ENCODE peak calls at places on chromosomes 7 and 10, in five cellular contexts. One of them, this sample, is unnamed.
A peak's percentile ranks its signal among the peaks of the same experiment; 100 is the strongest.

GRCh38 chr7:105648561-105649401 is 67.5 kb upstream of the EFCAB10 start:
- DNase-seq in left ventricle myocardium inferior: no peak
- DNase-seq in pancreas: peak; percentile 39
- DNase-seq in GM23338: no peak
- DNase-seq in HCT116: peak; percentile 41
- DNase-seq in this sample: no peak

GRCh38 chr10:88745633-88746032 is 14.2 kb upstream of the LIPN start:
- DNase-seq in left ventricle myocardium inferior: no peak
- DNase-seq in pancreas: no peak
- DNase-seq in GM23338: no peak
- DNase-seq in HCT116: no peak
- DNase-seq in this sample: no peak

GRCh38 chr7:362416-363096 is 72.6 kb downstream of the FOXL3 start:
- DNase-seq in left ventricle myocardium inferior: peak; percentile 18
- DNase-seq in pancreas: no peak
- DNase-seq in GM23338: no peak
- DNase-seq in HCT116: no peak
- DNase-seq in this sample: no peak

GRCh38 chr7:41445951-41446350 is 256.9 kb downstream of the INHBA start:
- DNase-seq in left ventricle myocardium inferior: no peak
- DNase-seq in pancreas: no peak
- DNase-seq in GM23338: no peak
- DNase-seq in HCT116: no peak
- DNase-seq in this sample: no peak

GRCh38 chr7:2738110-2738509 is 50.1 kb downstream of the AMZ1 start:
- DNase-seq in left ventricle myocardium inferior: no peak
- DNase-seq in pancreas: no peak
- DNase-seq in GM23338: no peak
- DNase-seq in HCT116: no peak
- DNase-seq in this sample: no peak

GRCh38 chr10:85919358-85920022 is 447.1 kb downstream of the GRID1 start:
- DNase-seq in left ventricle myocardium inferior: no peak
- DNase-seq in pancreas: no peak
- DNase-seq in GM23338: no peak
- DNase-seq in HCT116: no peak
- DNase-seq in this sample: peak; percentile 16

GRCh38 chr10:49398000-49398861 is 2.3 kb upstream of the DRGX start:
- DNase-seq in left ventricle myocardium inferior: peak; percentile 55
- DNase-seq in pancreas: peak; percentile 35
- DNase-seq in GM23338: peak; percentile 78
- DNase-seq in HCT116: no peak
- DNase-seq in this sample: no peak

GRCh38 chr7:40175725-40176510 is 41.1 kb downstream of the SUGCT start:
- DNase-seq in left ventricle myocardium inferior: no peak
- DNase-seq in pancreas: peak; percentile 15
- DNase-seq in GM23338: no peak
- DNase-seq in HCT116: no peak
- DNase-seq in this sample: no peak

GRCh38 chr7:19491821-19492452 is 216.9 kb downstream of the POLR1F start:
- DNase-seq in left ventricle myocardium inferior: no peak
- DNase-seq in pancreas: no peak
- DNase-seq in GM23338: peak; percentile 61
- DNase-seq in HCT116: peak; percentile 28
- DNase-seq in this sample: no peak

GRCh38 chr10:108556176-108556575 is 1367.1 kb downstream of the XPNPEP1 start:
- DNase-seq in left ventricle myocardium inferior: no peak
- DNase-seq in pancreas: no peak
- DNase-seq in GM23338: no peak
- DNase-seq in HCT116: no peak
- DNase-seq in this sample: no peak

GRCh38 chr7:14767716-14768425 is 134.7 kb downstream of the DGKB start:
- DNase-seq in left ventricle myocardium inferior: no peak
- DNase-seq in pancreas: no peak
- DNase-seq in GM23338: no peak
- DNase-seq in HCT116: no peak
- DNase-seq in this sample: no peak

GRCh38 chr10:79446451-79447020 is 1.1 kb upstream of the ZCCHC24 start:
- DNase-seq in left ventricle myocardium inferior: peak; percentile 78
- DNase-seq in pancreas: peak; percentile 80
- DNase-seq in GM23338: peak; percentile 63
- DNase-seq in HCT116: no peak
- DNase-seq in this sample: peak; percentile 73

GRCh38 chr7:772005-772294 is 44.9 kb upstream of the PRKAR1B start:
- DNase-seq in left ventricle myocardium inferior: no peak
- DNase-seq in pancreas: no peak
- DNase-seq in GM23338: no peak
- DNase-seq in HCT116: no peak
- DNase-seq in this sample: no peak

GRCh38 chr10:11551915-11552602 is 59.4 kb downstream of the USP6NL start:
- DNase-seq in left ventricle myocardium inferior: no peak
- DNase-seq in pancreas: no peak
- DNase-seq in GM23338: no peak
- DNase-seq in HCT116: peak; percentile 89
- DNase-seq in this sample: no peak

GRCh38 chr10:17943033-17943745 is 8.5 kb upstream of the SLC39A12 start:
- DNase-seq in left ventricle myocardium inferior: no peak
- DNase-seq in pancreas: no peak
- DNase-seq in GM23338: no peak
- DNase-seq in HCT116: no peak
- DNase-seq in this sample: no peak

GRCh38 chr10:79562135-79562756 is 2.0 kb upstream of the SFTPA2 start:
- DNase-seq in left ventricle myocardium inferior: peak; percentile 55
- DNase-seq in pancreas: peak; percentile 67
- DNase-seq in GM23338: peak; percentile 85
- DNase-seq in HCT116: peak; percentile 34
- DNase-seq in this sample: peak; percentile 82

GRCh38 chr10:17878896-17879295 is 69.7 kb downstream of the MRC1 start:
- DNase-seq in left ventricle myocardium inferior: no peak
- DNase-seq in pancreas: no peak
- DNase-seq in GM23338: no peak
- DNase-seq in HCT116: no peak
- DNase-seq in this sample: no peak

GRCh38 chr10:48493083-48493871 is 111.6 kb downstream of the ARHGAP22 start:
- DNase-seq in left ventricle myocardium inferior: peak; percentile 54
- DNase-seq in pancreas: no peak
- DNase-seq in GM23338: no peak
- DNase-seq in HCT116: no peak
- DNase-seq in this sample: no peak

GRCh38 chr7:27198138-27198841 is 1.6 kb downstream of the HOXA13 start:
- DNase-seq in left ventricle myocardium inferior: no peak
- DNase-seq in pancreas: no peak
- DNase-seq in GM23338: no peak
- DNase-seq in HCT116: no peak
- DNase-seq in this sample: no peak

GRCh38 chr7:97342512-97342911 is 225.0 kb downstream of the SDHAF3 start:
- DNase-seq in left ventricle myocardium inferior: no peak
- DNase-seq in pancreas: no peak
- DNase-seq in GM23338: no peak
- DNase-seq in HCT116: no peak
- DNase-seq in this sample: no peak

GRCh38 chr7:38744746-38745145 is 113.6 kb upstream of the AMPH start:
- DNase-seq in left ventricle myocardium inferior: no peak
- DNase-seq in pancreas: no peak
- DNase-seq in GM23338: no peak
- DNase-seq in HCT116: no peak
- DNase-seq in this sample: no peak

GRCh38 chr10:72088879-72089585 is 681 bp upstream of the SPOCK2 start:
- DNase-seq in left ventricle myocardium inferior: peak; percentile 62
- DNase-seq in pancreas: no peak
- DNase-seq in GM23338: peak; percentile 21
- DNase-seq in HCT116: no peak
- DNase-seq in this sample: no peak

GRCh38 chr7:70799841-70800405 is 332.0 kb upstream of the GALNT17 start:
- DNase-seq in left ventricle myocardium inferior: no peak
- DNase-seq in pancreas: no peak
- DNase-seq in GM23338: no peak
- DNase-seq in HCT116: no peak
- DNase-seq in this sample: no peak

GRCh38 chr10:104447331-104447730 is 93.7 kb downstream of the CFAP58 start:
- DNase-seq in left ventricle myocardium inferior: no peak
- DNase-seq in pancreas: no peak
- DNase-seq in GM23338: no peak
- DNase-seq in HCT116: no peak
- DNase-seq in this sample: no peak

GRCh38 chr10:71220689-71221540 is 8.5 kb downstream of the UNC5B start:
- DNase-seq in left ventricle myocardium inferior: no peak
- DNase-seq in pancreas: no peak
- DNase-seq in GM23338: no peak
- DNase-seq in HCT116: no peak
- DNase-seq in this sample: no peak

GRCh38 chr7:21568762-21569161 is 25.9 kb downstream of the DNAH11 start:
- DNase-seq in left ventricle myocardium inferior: no peak
- DNase-seq in pancreas: no peak
- DNase-seq in GM23338: peak; percentile 73
- DNase-seq in HCT116: no peak
- DNase-seq in this sample: no peak

GRCh38 chr7:18566829-18567228 is 71.3 kb downstream of the HDAC9 start:
- DNase-seq in left ventricle myocardium inferior: no peak
- DNase-seq in pancreas: no peak
- DNase-seq in GM23338: peak; percentile 8
- DNase-seq in HCT116: no peak
- DNase-seq in this sample: no peak

GRCh38 chr7:50436133-50436802 is 13.9 kb downstream of the FIGNL1 start:
- DNase-seq in left ventricle myocardium inferior: no peak
- DNase-seq in pancreas: no peak
- DNase-seq in GM23338: no peak
- DNase-seq in HCT116: no peak
- DNase-seq in this sample: no peak

GRCh38 chr7:101198476-101198875 is 2.4 kb downstream of the MOGAT3 start:
- DNase-seq in left ventricle myocardium inferior: no peak
- DNase-seq in pancreas: no peak
- DNase-seq in GM23338: no peak
- DNase-seq in HCT116: no peak
- DNase-seq in this sample: no peak

DNA sequence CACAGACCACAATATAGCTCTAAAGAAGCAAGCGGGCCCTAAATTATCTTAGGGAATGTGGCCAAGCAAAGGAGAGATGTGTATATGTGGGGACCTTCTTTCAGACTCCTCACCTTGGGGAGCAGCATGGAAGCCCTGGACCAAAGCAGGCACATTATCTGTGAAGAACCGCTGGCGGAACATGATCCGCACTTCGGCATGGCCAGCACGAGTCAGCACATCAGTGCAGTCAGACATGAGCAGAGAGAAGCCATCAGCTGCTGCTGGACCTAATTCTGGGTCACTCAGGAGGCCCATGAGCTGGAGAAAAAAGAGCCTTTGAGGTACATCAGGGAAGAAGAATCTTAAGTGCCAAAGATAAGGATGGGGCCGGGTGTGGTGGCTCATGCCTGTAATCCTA is 14.0 kb downstream of the ZDHHC16 start:
- DNase-seq in left ventricle myocardium inferior: no peak
- DNase-seq in pancreas: no peak
- DNase-seq in GM23338: no peak
- DNase-seq in HCT116: no peak
- DNase-seq in this sample: no peak
- H3K36me3 ChIP-seq in left ventricle myocardium inferior: peaks cover 94% of the 10 kb centered on the region
- H3K36me3 ChIP-seq in pancreas: peaks cover 14% of the 10 kb centered on the region
- H3K36me3 ChIP-seq in GM23338: peaks cover 57% of the 10 kb centered on the region
- H3K36me3 ChIP-seq in HCT116: peaks cover 83% of the 10 kb centered on the region
- H3K36me3 ChIP-seq in this sample: peaks cover 43% of the 10 kb centered on the region

GRCh38 chr7:117282239-117282812 is 40.5 kb downstream of the WNT2 start:
- DNase-seq in left ventricle myocardium inferior: no peak
- DNase-seq in pancreas: no peak
- DNase-seq in GM23338: no peak
- DNase-seq in HCT116: no peak
- DNase-seq in this sample: no peak

GRCh38 chr7:117283779-117284178 is 39.1 kb downstream of the WNT2 start:
- DNase-seq in left ventricle myocardium inferior: no peak
- DNase-seq in pancreas: no peak
- DNase-seq in GM23338: no peak
- DNase-seq in HCT116: no peak
- DNase-seq in this sample: no peak

GRCh38 chr7:117281562-117281961 is 41.3 kb downstream of the WNT2 start:
- DNase-seq in left ventricle myocardium inferior: no peak
- DNase-seq in pancreas: no peak
- DNase-seq in GM23338: no peak
- DNase-seq in HCT116: no peak
- DNase-seq in this sample: no peak

GRCh38 chr7:117284692-117285091 is 38.2 kb downstream of the WNT2 start:
- DNase-seq in left ventricle myocardium inferior: no peak
- DNase-seq in pancreas: no peak
- DNase-seq in GM23338: no peak
- DNase-seq in HCT116: no peak
- DNase-seq in this sample: no peak

GRCh38 chr7:117283371-117283770 is 39.5 kb downstream of the WNT2 start:
- DNase-seq in left ventricle myocardium inferior: no peak
- DNase-seq in pancreas: no peak
- DNase-seq in GM23338: no peak
- DNase-seq in HCT116: no peak
- DNase-seq in this sample: no peak
- H3K4me1 ChIP-seq in left ventricle myocardium inferior: no peaks in the 10 kb centered on the region
- H3K4me1 ChIP-seq in pancreas: no peaks in the 10 kb centered on the region
- H3K4me1 ChIP-seq in GM23338: no peaks in the 10 kb centered on the region
- H3K4me1 ChIP-seq in HCT116: no peaks in the 10 kb centered on the region
- H3K4me1 ChIP-seq in this sample: no peaks in the 10 kb centered on the region

DNA sequence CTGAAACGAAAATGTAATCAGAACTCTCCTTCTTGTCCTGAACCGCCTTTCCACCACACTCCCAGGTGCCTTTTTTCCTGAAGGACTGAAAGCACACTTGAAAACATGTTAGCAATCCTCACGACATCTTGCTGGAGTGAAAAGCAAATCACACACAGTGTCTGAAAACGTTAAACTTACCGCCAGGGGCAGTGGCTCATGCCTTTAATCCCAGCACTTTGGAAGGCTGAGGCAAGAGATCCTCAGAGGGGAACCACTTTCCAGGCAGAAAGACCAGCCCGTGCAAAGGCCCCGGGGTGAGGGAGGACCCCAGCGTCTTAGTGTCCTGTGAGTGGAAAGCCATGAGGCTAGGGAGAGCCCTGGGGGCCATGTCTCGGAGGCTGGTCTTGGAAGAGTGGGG is 210.4 kb downstream of the PRPF18 start:
- DNase-seq in left ventricle myocardium inferior: no peak
- DNase-seq in pancreas: no peak
- DNase-seq in GM23338: no peak
- DNase-seq in HCT116: no peak
- DNase-seq in this sample: no peak
- TF ChIP-seq CTCF in left ventricle myocardium inferior: no peak
- TF ChIP-seq CTCF in pancreas: no peak
- TF ChIP-seq CTCF in GM23338: no peak
- TF ChIP-seq CTCF in HCT116: no peak
- TF ChIP-seq CTCF in this sample: no peak

DNA sequence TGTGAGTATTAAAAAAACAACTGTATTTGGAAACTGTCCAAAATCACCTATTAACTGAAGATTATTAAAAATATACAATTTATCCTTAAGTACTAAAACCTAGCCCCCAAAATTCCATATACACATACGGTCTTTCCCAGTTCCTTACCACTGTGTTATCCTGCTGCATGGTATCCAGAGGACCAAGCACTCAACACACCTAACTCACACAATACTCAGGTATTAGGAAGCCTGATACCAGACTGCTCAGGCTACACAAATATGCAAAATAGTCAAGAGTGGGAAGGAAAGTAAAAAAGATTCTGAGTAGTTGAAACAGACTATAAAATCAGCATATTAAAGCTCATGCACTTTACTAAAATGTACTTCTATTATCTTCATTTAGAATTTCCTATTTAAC is 67.2 kb downstream of the EPC1 start:
- DNase-seq in left ventricle myocardium inferior: no peak
- DNase-seq in pancreas: no peak
- DNase-seq in GM23338: no peak
- DNase-seq in HCT116: no peak
- DNase-seq in this sample: no peak
- H3K36me3 ChIP-seq in left ventricle myocardium inferior: peaks cover 56% of the 10 kb centered on the region
- H3K36me3 ChIP-seq in pancreas: no peaks in the 10 kb centered on the region
- H3K36me3 ChIP-seq in GM23338: peaks cover 8% of the 10 kb centered on the region
- H3K36me3 ChIP-seq in HCT116: peaks cover 14% of the 10 kb centered on the region
- H3K36me3 ChIP-seq in this sample: peaks cover 4% of the 10 kb centered on the region

GRCh38 chr7:102429141-102429904 is 4.1 kb upstream of the ORAI2 start:
- DNase-seq in left ventricle myocardium inferior: no peak
- DNase-seq in pancreas: no peak
- DNase-seq in GM23338: no peak
- DNase-seq in HCT116: no peak
- DNase-seq in this sample: no peak
- H3K4me1 ChIP-seq in left ventricle myocardium inferior: peaks cover 17% of the 10 kb centered on the region
- H3K4me1 ChIP-seq in pancreas: peaks cover 4% of the 10 kb centered on the region
- H3K4me1 ChIP-seq in GM23338: peaks cover 22% of the 10 kb centered on the region
- H3K4me1 ChIP-seq in HCT116: peaks cover 15% of the 10 kb centered on the region
- H3K4me1 ChIP-seq in this sample: no peaks in the 10 kb centered on the region

This sample was measured in lung.